ENCODE peak calls at places on chromosomes 6 and 20, in six cellular contexts. One of them, this sample, is unnamed.

GRCh38 chr6:44009425-44010321 is 117.6 kb downstream of the MRPL14 start:
- DNase-seq in OCI-LY7: no peak
- DNase-seq in EL: no peak
- DNase-seq in suprapubic skin: no peak
- DNase-seq in lower lobe of right lung: no peak
- DNase-seq in stimulated activated CD4-positive, alpha-beta T cell treated with anti-CD3 and anti-CD28 coated beads, TNF-alpha, amount 100 ng/mL, for 4 hours: no peak
- DNase-seq in this sample: peak

GRCh38 chr6:53309059-53309896 is 39.5 kb downstream of the ELOVL5 start:
- DNase-seq in stimulated activated CD4-positive, alpha-beta T cell treated with anti-CD3 and anti-CD28 coated beads, TNF-alpha, amount 100 ng/mL, for 4 hours: no peak
- DNase-seq in EL: peak
- DNase-seq in suprapubic skin: no peak
- DNase-seq in OCI-LY7: peak
- DNase-seq in lower lobe of right lung: no peak
- DNase-seq in this sample: peak

GRCh38 chr6:18262812-18263560 is 1.3 kb downstream of the DEK start:
- DNase-seq in EL: peak
- DNase-seq in lower lobe of right lung: no peak
- DNase-seq in suprapubic skin: no peak
- DNase-seq in OCI-LY7: peak
- DNase-seq in stimulated activated CD4-positive, alpha-beta T cell treated with anti-CD3 and anti-CD28 coated beads, TNF-alpha, amount 100 ng/mL, for 4 hours: no peak
- DNase-seq in this sample: peak

GRCh38 chr6:49787176-49787575 is at the start of gene PGK2:
- DNase-seq in EL: peak
- DNase-seq in OCI-LY7: peak
- DNase-seq in stimulated activated CD4-positive, alpha-beta T cell treated with anti-CD3 and anti-CD28 coated beads, TNF-alpha, amount 100 ng/mL, for 4 hours: no peak
- DNase-seq in lower lobe of right lung: no peak
- DNase-seq in suprapubic skin: no peak
- DNase-seq in this sample: no peak

GRCh38 chr6:157556671-157557430 is 175.9 kb downstream of the ZDHHC14 start:
- DNase-seq in lower lobe of right lung: no peak
- DNase-seq in suprapubic skin: no peak
- DNase-seq in OCI-LY7: peak
- DNase-seq in stimulated activated CD4-positive, alpha-beta T cell treated with anti-CD3 and anti-CD28 coated beads, TNF-alpha, amount 100 ng/mL, for 4 hours: no peak
- DNase-seq in EL: no peak
- DNase-seq in this sample: no peak

GRCh38 chr20:50391444-50392137 is 118.6 kb upstream of the PTPN1 start:
- DNase-seq in suprapubic skin: no peak
- DNase-seq in OCI-LY7: no peak
- DNase-seq in stimulated activated CD4-positive, alpha-beta T cell treated with anti-CD3 and anti-CD28 coated beads, TNF-alpha, amount 100 ng/mL, for 4 hours: no peak
- DNase-seq in lower lobe of right lung: no peak
- DNase-seq in EL: no peak
- DNase-seq in this sample: no peak

GRCh38 chr20:64238115-64238825 is 17.3 kb upstream of the PCMTD2 start:
- DNase-seq in EL: no peak
- DNase-seq in OCI-LY7: no peak
- DNase-seq in suprapubic skin: no peak
- DNase-seq in stimulated activated CD4-positive, alpha-beta T cell treated with anti-CD3 and anti-CD28 coated beads, TNF-alpha, amount 100 ng/mL, for 4 hours: no peak
- DNase-seq in lower lobe of right lung: no peak
- DNase-seq in this sample: no peak

GRCh38 chr6:13730704-13731103 is 19.1 kb upstream of the RANBP9 start:
- DNase-seq in lower lobe of right lung: no peak
- DNase-seq in suprapubic skin: no peak
- DNase-seq in OCI-LY7: no peak
- DNase-seq in EL: no peak
- DNase-seq in stimulated activated CD4-positive, alpha-beta T cell treated with anti-CD3 and anti-CD28 coated beads, TNF-alpha, amount 100 ng/mL, for 4 hours: no peak
- DNase-seq in this sample: no peak

GRCh38 chr6:37103169-37104039 is 66.5 kb upstream of the PIM1 start:
- DNase-seq in lower lobe of right lung: peak
- DNase-seq in stimulated activated CD4-positive, alpha-beta T cell treated with anti-CD3 and anti-CD28 coated beads, TNF-alpha, amount 100 ng/mL, for 4 hours: no peak
- DNase-seq in suprapubic skin: peak
- DNase-seq in EL: peak
- DNase-seq in OCI-LY7: peak
- DNase-seq in this sample: peak

GRCh38 chr20:986733-987355 is 15.3 kb downstream of the RSPO4 start:
- DNase-seq in OCI-LY7: no peak
- DNase-seq in EL: peak
- DNase-seq in lower lobe of right lung: no peak
- DNase-seq in suprapubic skin: no peak
- DNase-seq in stimulated activated CD4-positive, alpha-beta T cell treated with anti-CD3 and anti-CD28 coated beads, TNF-alpha, amount 100 ng/mL, for 4 hours: no peak
- DNase-seq in this sample: peak

GRCh38 chr6:110856296-110856695 is 18.3 kb upstream of the AMD1 start:
- DNase-seq in EL: no peak
- DNase-seq in stimulated activated CD4-positive, alpha-beta T cell treated with anti-CD3 and anti-CD28 coated beads, TNF-alpha, amount 100 ng/mL, for 4 hours: no peak
- DNase-seq in suprapubic skin: no peak
- DNase-seq in OCI-LY7: no peak
- DNase-seq in lower lobe of right lung: no peak
- DNase-seq in this sample: no peak

GRCh38 chr6:52389626-52390360 is 27.8 kb downstream of the PAQR8 start:
- DNase-seq in stimulated activated CD4-positive, alpha-beta T cell treated with anti-CD3 and anti-CD28 coated beads, TNF-alpha, amount 100 ng/mL, for 4 hours: no peak
- DNase-seq in OCI-LY7: peak
- DNase-seq in lower lobe of right lung: peak
- DNase-seq in EL: peak
- DNase-seq in suprapubic skin: peak
- DNase-seq in this sample: peak

This sample was measured in epithelial cell of esophagus.